ENCODE peak calls at places on chromosomes 6 and 20, in six cellular contexts. X is CD4-positive, alpha-beta memory T cell; M is GM23248; N is cardiac muscle cell; V is tibial nerve; B is naive thymus-derived CD4-positive, alpha-beta T cell. C is an unnamed sample.

GRCh38 chr6:3919130-3919628 is 70.0 kb downstream of the FAM50B start:
- DNase-seq in X (no peak), M (peak; percentile 84), N (peak; percentile 49), V (no peak), B (no peak), C (no peak)

GRCh38 chr6:51112731-51113130 is 294.1 kb downstream of the TFAP2B start:
- DNase-seq in X (no peak), M (no peak), N (no peak), V (no peak), B (no peak), C (peak; percentile 8)

GRCh38 chr20:6714202-6714800 is 53.2 kb upstream of the BMP2 start:
- DNase-seq in X (no peak), M (no peak), N (no peak), V (no peak), B (no peak), C (peak; percentile 83)

GRCh38 chr6:125294925-125295324 is 6.8 kb downstream of the HDDC2 start:
- DNase-seq in X (no peak), M (no peak), N (no peak), V (no peak), B (no peak), C (no peak)

GRCh38 chr6:162389353-162390085 is 338.0 kb downstream of the PRKN start:
- DNase-seq in X (no peak), M (no peak), N (no peak), V (no peak), B (no peak), C (no peak)

GRCh38 chr6:106510090-106510970 is 119.0 kb downstream of the RTN4IP1 start:
- DNase-seq in X (peak; percentile 82), M (peak; percentile 62), N (peak; percentile 42), V (no peak), B (peak; percentile 65), C (peak; percentile 63)

GRCh38 chr6:31498748-31499147 is 803 bp downstream of the MICB start:
- DNase-seq in X (no peak), M (peak; percentile 55), N (peak; percentile 6), V (no peak), B (no peak), C (peak; percentile 31)

GRCh38 chr20:64161595-64162238 is 2.5 kb upstream of the MYT1 start:
- DNase-seq in X (no peak), M (peak; percentile 54), N (peak; percentile 89), V (no peak), B (peak; percentile 31), C (peak; percentile 85)

GRCh38 chr6:110688661-110689268 is 126.5 kb downstream of the CDK19 start:
- DNase-seq in X (no peak), M (no peak), N (no peak), V (no peak), B (no peak), C (no peak)

GRCh38 chr6:37554480-37554819 is 54.8 kb upstream of the CCDC167 start:
- DNase-seq in X (no peak), M (peak; percentile 81), N (no peak), V (no peak), B (no peak), C (no peak)

GRCh38 chr6:133083248-133083967 is 157.7 kb upstream of the EYA4 start:
- DNase-seq in X (no peak), M (no peak), N (no peak), V (no peak), B (no peak), C (no peak)

GRCh38 chr6:138986578-138986977 is 1.5 kb downstream of the REPS1 start:
- DNase-seq in X (no peak), M (peak; percentile 42), N (no peak), V (no peak), B (no peak), C (no peak)
- H3K4me3 ChIP-seq in X (peak overlapping the region; percentile 89), M (peak overlapping the region; percentile 81), N (peak overlapping the region; percentile 77), V (peak overlapping the region; percentile 75), B (peak overlapping the region; percentile 56), C (peak overlapping the region; percentile 69)

GRCh38 chr20:48620486-48621255 is 207.1 kb downstream of the PREX1 start:
- DNase-seq in X (peak; percentile 66), M (peak; percentile 80), N (peak; percentile 91), V (peak; percentile 79), B (peak; percentile 78), C (peak; percentile 94)
- H3K4me3 ChIP-seq in X (no peak overlapping the region), M (peak overlapping the region; percentile 48), N (peak overlapping the region; percentile 23), V (no peak overlapping the region), B (peak overlapping the region; percentile 38), C (peak overlapping the region; percentile 15)

GRCh38 chr6:14267885-14268660 is 150.5 kb downstream of the CD83 start:
- DNase-seq in X (no peak), M (no peak), N (no peak), V (no peak), B (no peak), C (no peak)
- H3K4me3 ChIP-seq in X (no peak overlapping the region), M (no peak overlapping the region), N (no peak overlapping the region), V (no peak overlapping the region), B (no peak overlapping the region), C (no peak overlapping the region)

GRCh38 chr20:33578510-33578909 is 83.6 kb upstream of the C20orf144 start:
- DNase-seq in X (no peak), M (peak; percentile 30), N (no peak), V (peak; percentile 59), B (no peak), C (peak; percentile 23)
- H3K4me3 ChIP-seq in X (no peak overlapping the region), M (no peak overlapping the region), N (no peak overlapping the region), V (no peak overlapping the region), B (no peak overlapping the region), C (no peak overlapping the region)

GRCh38 chr20:48447456-48447855 is 380.3 kb downstream of the PREX1 start:
- DNase-seq in X (no peak), M (no peak), N (no peak), V (no peak), B (no peak), C (no peak)

GRCh38 chr20:48440916-48441315 is 386.9 kb downstream of the PREX1 start:
- DNase-seq in X (no peak), M (no peak), N (no peak), V (no peak), B (no peak), C (no peak)

GRCh38 chr20:48445827-48446226 is 382.0 kb downstream of the PREX1 start:
- DNase-seq in X (no peak), M (no peak), N (no peak), V (no peak), B (no peak), C (no peak)

GRCh38 chr20:48448601-48449384 is 379.0 kb downstream of the PREX1 start:
- DNase-seq in X (no peak), M (no peak), N (no peak), V (no peak), B (no peak), C (no peak)

DNA sequence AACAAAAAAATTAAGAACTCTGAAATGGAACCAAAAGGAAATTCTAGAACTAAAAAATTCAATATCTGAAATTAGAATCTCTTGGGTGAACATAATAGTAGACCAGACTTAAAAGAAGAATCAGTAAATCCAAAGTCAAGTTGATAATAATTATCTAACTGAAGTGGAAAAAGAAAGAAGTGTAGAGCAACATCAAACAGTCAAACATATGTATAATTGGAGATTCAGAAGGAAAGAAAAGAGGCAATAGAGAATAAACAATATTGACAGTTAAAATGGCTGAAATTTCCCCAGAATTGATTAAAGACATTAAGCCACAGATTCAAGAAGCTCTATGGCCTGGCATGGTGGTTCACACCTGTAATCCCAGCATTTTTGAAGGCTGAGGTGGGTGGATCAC is 383.6 kb downstream of the PREX1 start:
- DNase-seq in X (no peak), M (no peak), N (no peak), V (no peak), B (no peak), C (no peak)
- H3K4me3 ChIP-seq in X (no peak overlapping the region), M (no peak overlapping the region), N (no peak overlapping the region), V (no peak overlapping the region), B (no peak overlapping the region), C (no peak overlapping the region)

GRCh38 chr6:134178230-134179044 is 126.0 kb upstream of the SLC2A12 start:
- DNase-seq in X (peak; percentile 96), M (peak; percentile 97), N (peak; percentile 91), V (peak; percentile 90), B (peak; percentile 60), C (peak; percentile 92)

GRCh38 chr6:134177236-134177635 is 124.8 kb upstream of the SLC2A12 start:
- DNase-seq in X (no peak), M (no peak), N (no peak), V (no peak), B (no peak), C (no peak)

GRCh38 chr6:134175532-134176282 is 123.3 kb upstream of the SLC2A12 start:
- DNase-seq in X (peak; percentile 52), M (peak; percentile 90), N (peak; percentile 69), V (peak; percentile 36), B (no peak), C (peak; percentile 79)

GRCh38 chr6:134176283-134176975 is 124.0 kb upstream of the SLC2A12 start:
- DNase-seq in X (no peak), M (peak; percentile 76), N (peak; percentile 56), V (no peak), B (no peak), C (peak; percentile 63)

GRCh38 chr6:134177753-134178229 is 125.4 kb upstream of the SLC2A12 start:
- DNase-seq in X (no peak), M (peak; percentile 79), N (no peak), V (peak; percentile 34), B (no peak), C (peak; percentile 48)
- H3K4me3 ChIP-seq in X (peak overlapping the region; percentile 60), M (peak overlapping the region; percentile 99), N (no peak overlapping the region), V (peak overlapping the region; percentile 27), B (peak overlapping the region; percentile 73), C (peak overlapping the region; percentile 4)

DNA sequence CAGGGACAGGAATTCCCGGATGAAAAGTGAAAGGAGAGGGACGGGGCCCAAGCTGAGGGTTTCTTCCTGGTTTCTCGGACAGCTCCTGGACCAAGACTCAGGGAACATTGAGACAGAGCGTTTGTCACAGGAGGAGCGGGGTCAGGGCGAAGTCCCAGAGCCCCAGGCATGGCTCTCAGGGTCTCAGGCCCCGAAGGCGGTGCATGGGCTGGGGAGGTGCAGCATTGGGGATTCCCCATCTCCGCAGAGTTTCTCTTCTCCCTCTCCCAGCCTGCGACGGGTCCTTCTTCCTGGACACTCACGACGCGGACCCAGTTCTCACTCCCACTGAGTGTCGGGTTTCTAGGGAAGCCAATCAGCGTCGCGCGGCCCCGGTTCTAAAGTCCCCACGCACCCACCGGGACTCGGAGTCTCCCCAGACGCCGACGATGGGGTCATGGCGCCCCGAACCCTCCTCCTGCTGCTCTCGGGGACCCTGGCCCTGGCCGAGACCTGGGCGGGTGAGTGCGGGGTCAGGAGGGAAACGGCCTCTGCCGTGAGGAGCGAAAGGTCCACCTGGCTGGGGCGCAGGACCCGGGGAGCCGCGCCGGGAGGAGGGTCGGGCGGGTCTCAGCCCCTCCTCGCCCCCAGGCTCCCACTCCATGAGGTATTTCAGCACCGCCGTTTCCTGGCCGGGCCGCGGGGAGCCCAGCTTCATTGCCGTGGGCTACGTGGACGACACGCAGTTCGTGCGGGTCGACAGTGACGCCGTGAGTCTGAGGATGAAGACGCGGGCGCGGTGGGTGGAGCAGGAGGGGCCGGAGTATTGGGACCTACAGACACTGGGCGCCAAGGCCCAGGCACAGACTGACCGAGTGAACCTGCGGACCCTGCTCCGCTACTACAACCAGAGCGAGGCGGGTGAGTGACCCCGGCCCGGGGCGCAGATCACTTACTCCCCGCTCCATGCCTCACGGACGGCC is 54.6 kb upstream of the POLR1H start:
- DNase-seq in X (no peak), M (peak; percentile 60), N (peak; percentile 15), V (peak; percentile 23), B (no peak), C (peak; percentile 28)
- H3K4me3 ChIP-seq in X (peak overlapping the region; percentile 43), M (peak overlapping the region; percentile 57), N (peak overlapping the region; percentile 8), V (peak overlapping the region; percentile 37), B (peak overlapping the region; percentile 60), C (peak overlapping the region; percentile 18)